ENCODE peak calls at places on chromosomes 1 and 21, in seven cellular contexts. R, W, Y, X, J, U and H are unnamed samples.

GRCh38 chr21:46111857-46112730 is 14.2 kb downstream of the COL6A2 start:
- DNase-seq in J (peak), W (peak), R (no peak), X (no peak), U (peak), Y (no peak), H (no peak)

GRCh38 chr1:233391338-233391737 is 63.8 kb downstream of the MAP3K21 start:
- DNase-seq in J (no peak), R (no peak), U (no peak), X (no peak), Y (no peak), W (no peak), H (no peak)

GRCh38 chr21:23160914-23161313 is 2162.7 kb downstream of the NCAM2 start:
- DNase-seq in Y (no peak), W (no peak), X (no peak), J (no peak), U (no peak), R (no peak), H (no peak)

GRCh38 chr1:37567023-37567422 is 10.3 kb downstream of the DNALI1 start:
- DNase-seq in Y (no peak), J (no peak), U (no peak), W (no peak), R (no peak), X (no peak), H (no peak)

GRCh38 chr1:69824932-69825331 is 257.2 kb downstream of the LRRC7 start:
- DNase-seq in X (no peak), J (no peak), Y (no peak), W (no peak), U (no peak), R (peak), H (no peak)

GRCh38 chr1:199279107-199279506 is 640.3 kb downstream of the PTPRC start:
- DNase-seq in Y (no peak), W (no peak), J (no peak), X (no peak), U (no peak), R (no peak), H (no peak)

GRCh38 chr1:15459771-15460719 is 3.5 kb downstream of the CELA2A start:
- DNase-seq in U (no peak), R (no peak), W (no peak), Y (no peak), J (no peak), X (no peak), H (peak)

GRCh38 chr1:208150810-208151458 is 93.2 kb downstream of the PLXNA2 start:
- DNase-seq in U (no peak), J (peak), R (no peak), X (no peak), W (no peak), Y (no peak), H (no peak)

GRCh38 chr1:164865385-164865784 is 306.4 kb downstream of the PBX1 start:
- DNase-seq in U (no peak), Y (no peak), W (no peak), J (no peak), R (no peak), X (no peak), H (no peak)

GRCh38 chr21:15065381-15066230 is 806 bp upstream of the NRIP1 start:
- DNase-seq in Y (peak), U (peak), J (peak), W (peak), X (peak), R (peak), H (peak)

GRCh38 chr21:38120984-38121855 is 135.6 kb upstream of the KCNJ15 start:
- DNase-seq in Y (no peak), R (no peak), U (no peak), X (no peak), W (no peak), J (no peak), H (no peak)

GRCh38 chr1:171563675-171564074 is 58.4 kb upstream of the MYOCOS start:
- DNase-seq in W (no peak), U (no peak), R (peak), Y (no peak), X (no peak), J (no peak), H (peak)

GRCh38 chr1:245383396-245384330 is 228.9 kb downstream of the KIF26B start:
- DNase-seq in W (no peak), R (no peak), U (no peak), X (no peak), Y (no peak), J (no peak), H (no peak)

GRCh38 chr1:245382981-245383380 is 228.2 kb downstream of the KIF26B start:
- DNase-seq in W (no peak), J (no peak), R (no peak), Y (no peak), X (no peak), U (no peak), H (no peak)

GRCh38 chr1:245378352-245379144 is 223.8 kb downstream of the KIF26B start:
- DNase-seq in X (no peak), W (no peak), R (no peak), U (no peak), J (no peak), Y (no peak), H (no peak)

GRCh38 chr1:245377854-245378253 is 223.1 kb downstream of the KIF26B start:
- DNase-seq in J (no peak), Y (no peak), X (no peak), R (no peak), U (no peak), W (no peak), H (no peak)

DNA sequence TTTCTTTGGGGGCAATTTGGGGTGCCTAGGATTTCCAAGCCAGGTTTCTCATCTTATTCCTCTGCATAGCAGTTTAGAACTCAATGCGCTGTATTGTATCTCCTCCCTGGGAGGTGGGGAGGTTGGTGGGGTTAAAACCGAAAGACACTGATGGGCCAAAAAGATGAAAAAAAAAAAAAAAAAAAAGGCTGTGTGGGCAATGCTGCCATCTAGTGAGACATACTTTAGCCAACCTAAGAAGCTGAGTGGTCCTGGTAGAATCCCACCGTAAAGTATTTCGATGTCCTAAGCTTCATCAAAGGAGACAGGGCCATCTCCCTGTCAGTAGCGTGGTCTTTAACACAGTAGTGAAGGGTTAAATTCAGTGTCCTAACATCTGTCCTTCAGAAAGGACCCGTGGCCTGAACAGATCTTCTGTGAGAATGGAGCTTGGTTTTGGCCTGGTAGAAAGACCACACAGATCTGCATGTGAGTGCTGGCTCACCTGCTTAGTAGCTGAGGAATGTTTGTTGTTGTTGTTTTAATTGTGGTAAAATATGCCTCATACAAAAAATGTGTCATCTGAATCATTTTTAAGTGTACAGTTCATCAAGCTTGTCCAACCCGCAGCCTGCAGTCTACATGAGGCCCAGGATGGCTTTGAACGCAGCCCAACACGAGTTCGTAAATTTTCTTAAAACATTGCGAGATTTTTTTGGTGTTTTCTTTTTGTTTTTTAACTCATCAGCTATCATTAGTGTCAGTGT is 226.2 kb downstream of the KIF26B start:
- DNase-seq in U (no peak), X (no peak), W (no peak), J (no peak), R (peak), Y (no peak), H (no peak)
- TF ChIP-seq CTCF in U (no peak), X (peak), W (peak), J (no peak), R (peak), Y (no peak), H (peak)

GRCh38 chr1:4655674-4656532 is 1.5 kb downstream of the AJAP1 start:
- DNase-seq in X (peak), J (peak), Y (peak), R (peak), U (no peak), W (no peak), H (no peak)
- TF ChIP-seq CTCF in X (peak), J (peak), Y (no peak), R (peak), U (peak), W (peak), H (peak)

DNA sequence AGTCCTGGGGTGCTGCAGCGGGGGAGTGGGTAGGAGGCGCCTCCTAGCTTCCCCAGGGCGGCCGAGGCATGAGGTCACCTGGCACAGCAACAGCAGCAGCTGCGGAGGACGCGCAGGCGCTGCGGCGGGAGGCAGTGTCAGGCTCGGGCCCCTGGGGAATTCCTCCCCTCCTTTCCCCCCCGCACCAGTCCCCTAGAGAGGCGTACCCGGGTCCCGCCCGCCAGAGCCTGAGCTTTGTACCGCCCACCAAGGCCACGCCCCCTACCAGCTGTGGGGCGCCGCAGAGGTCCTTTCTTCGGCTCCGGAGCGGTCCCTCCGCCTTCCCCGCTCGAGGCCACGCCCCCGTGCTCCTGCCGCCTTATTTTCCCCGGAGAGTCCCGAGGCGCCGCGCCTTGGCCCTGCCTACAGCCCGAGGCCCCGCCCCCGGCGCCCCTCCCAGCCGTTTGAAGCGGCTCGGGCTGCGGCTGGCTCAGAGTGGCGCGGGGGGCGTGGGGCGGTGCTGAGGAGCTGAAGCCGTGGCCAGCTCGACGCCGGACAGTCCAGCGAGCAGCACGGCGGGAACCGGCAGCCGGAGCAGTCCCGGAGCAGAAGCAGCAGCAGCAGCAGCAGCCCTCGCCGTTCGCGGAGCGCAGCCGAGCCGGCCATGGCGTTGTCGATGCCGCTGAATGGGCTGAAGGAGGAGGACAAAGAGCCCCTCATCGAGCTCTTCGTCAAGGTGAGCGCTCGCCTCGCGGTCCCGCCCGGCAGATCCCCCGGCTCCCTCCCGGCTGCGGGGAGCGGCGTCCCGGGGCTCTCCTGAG is at the start of gene CLIC4:
- DNase-seq in U (peak), Y (peak), W (peak), R (peak), X (peak), J (peak), H (peak)
- TF ChIP-seq CTCF in U (no peak), Y (no peak), W (peak), R (peak), X (no peak), J (peak), H (peak)

DNA sequence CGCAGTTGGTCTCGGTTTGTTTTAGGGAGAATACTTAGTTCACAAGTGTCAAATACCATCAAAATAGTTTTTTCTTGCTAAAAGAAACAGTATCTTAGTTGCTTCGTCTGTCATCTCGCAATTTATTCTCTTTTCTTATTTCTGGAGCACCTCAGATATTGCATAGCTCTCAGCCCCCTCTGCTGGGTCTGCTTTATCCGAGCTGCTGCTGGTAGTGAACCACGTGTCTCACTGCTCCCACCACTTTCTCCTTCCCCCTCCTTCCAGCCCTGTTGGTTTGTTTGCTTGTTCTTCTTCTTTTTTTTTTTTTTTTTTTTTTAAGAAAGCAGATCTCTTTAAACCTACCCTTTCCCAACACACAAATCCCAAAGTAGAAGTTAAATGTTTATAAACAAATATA is 170.8 kb downstream of the EDEM3 start:
- DNase-seq in J (no peak), X (no peak), Y (no peak), W (no peak), U (no peak), R (no peak), H (no peak)
- TF ChIP-seq CTCF in J (no peak), X (no peak), Y (no peak), W (no peak), U (no peak), R (no peak), H (no peak)

DNA sequence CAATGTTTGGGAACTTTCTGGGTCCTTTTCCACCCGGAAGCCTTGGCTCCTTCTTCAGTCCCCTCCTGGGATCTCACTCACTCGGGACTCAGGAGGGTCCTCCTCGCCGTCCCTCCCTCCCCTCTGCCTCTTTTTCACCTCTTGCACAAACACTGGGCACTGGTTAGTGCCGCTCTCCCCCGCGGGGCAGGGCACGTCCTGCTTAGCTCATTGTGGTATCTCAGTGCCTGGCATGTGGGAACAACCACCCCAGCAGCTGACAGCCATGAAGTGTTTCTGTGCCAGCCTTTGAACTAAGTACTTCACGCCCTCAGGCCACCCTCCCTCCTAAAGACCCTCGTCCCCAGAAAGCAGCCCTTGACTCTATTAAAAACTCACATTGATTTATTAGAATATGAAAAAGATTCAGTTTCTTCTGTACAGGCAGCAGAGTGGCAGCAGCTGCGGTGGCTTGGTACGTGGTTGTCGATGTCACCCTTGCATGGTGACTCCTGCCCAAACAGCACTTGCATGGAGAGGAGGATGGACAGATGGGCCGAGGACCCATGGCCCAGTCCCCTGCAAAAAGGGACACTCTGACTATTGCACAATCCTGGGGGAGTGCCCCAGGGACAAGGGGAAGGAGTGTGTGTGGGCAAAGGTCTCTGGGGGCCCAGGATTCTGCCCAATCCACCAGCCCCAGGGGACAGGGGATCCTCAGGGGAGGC is 56.3 kb downstream of the SLC9A1 start:
- DNase-seq in W (peak), R (no peak), X (no peak), U (no peak), Y (no peak), J (no peak), H (no peak)
- TF ChIP-seq CTCF in W (no peak), R (no peak), X (no peak), U (no peak), Y (no peak), J (no peak), H (no peak)

DNA sequence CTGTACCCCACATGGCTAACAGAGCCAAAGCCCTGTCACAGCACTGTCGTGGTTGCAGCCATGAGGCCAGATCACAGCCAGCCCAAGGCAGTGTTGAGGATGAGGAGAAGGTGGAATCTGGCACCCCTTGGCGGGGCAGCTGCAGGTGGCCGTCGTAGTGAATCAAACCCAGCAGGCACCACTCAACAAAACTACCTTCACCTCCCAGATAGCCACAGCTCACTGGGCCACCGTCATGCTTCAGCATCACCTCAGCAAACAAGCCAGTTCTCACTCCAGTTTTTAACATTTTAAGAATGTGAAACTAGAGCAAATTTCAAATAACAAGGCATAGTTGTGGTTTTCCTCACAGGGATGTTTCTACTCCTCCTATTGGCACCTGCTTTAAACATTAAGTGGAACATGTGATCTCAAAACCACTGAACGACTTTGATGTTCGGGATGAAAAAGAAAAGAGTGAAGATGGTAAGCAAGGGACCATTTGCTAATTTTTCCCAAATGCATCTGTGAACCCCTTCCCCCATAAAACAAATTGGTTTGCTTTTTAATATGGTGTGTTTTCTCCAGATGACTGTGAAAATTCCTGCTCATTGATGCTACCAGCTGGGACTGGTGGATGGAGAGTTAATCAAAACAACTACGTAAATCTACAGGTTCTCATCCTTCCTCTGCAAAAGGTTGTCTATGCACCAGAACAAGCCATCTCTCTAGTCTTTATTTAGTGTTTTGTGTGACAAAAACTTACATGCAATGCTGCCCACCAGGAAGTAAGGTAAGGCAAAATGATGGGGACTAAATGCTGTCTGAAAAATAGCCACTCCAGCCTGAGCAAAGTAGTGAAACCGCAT is 45.5 kb downstream of the TOR1AIP2 start:
- DNase-seq in R (peak), J (no peak), W (no peak), Y (no peak), X (no peak), U (no peak), H (no peak)
- TF ChIP-seq CTCF in R (no peak), J (no peak), W (no peak), Y (no peak), X (no peak), U (no peak), H (no peak)